ENCODE peak calls at places on chromosome 21, in six cellular contexts. Y is A549, I is endothelial cell of umbilical vein, C is K562, K is HepG2, S is GM12878. J is an unnamed sample.

GRCh38 chr21:43957128-43957571 is 55.0 kb upstream of the TRAPPC10 start:
- DNase-seq in I (no peak), K (no peak), C (no peak), S (no peak), Y (no peak), J (no peak)

GRCh38 chr21:44989538-44989888 is 49.7 kb downstream of the SLX9 start:
- DNase-seq in S (no peak), I (peak), C (no peak), K (peak), Y (no peak), J (no peak)

GRCh38 chr21:43727571-43728466 is 8.9 kb downstream of the PDXK start:
- DNase-seq in S (no peak), C (no peak), K (peak), Y (peak), I (no peak), J (peak)

GRCh38 chr21:25537174-25537573 is 70.1 kb downstream of the MRPL39 start:
- DNase-seq in I (no peak), Y (no peak), K (no peak), C (no peak), S (no peak), J (no peak)

GRCh38 chr21:43811262-43812105 is 22.1 kb downstream of the RRP1 start:
- DNase-seq in I (no peak), Y (no peak), S (no peak), C (no peak), K (no peak), J (peak)

GRCh38 chr21:31873696-31874599 is 1.1 kb downstream of the HUNK start:
- DNase-seq in C (peak), S (no peak), Y (peak), K (no peak), I (no peak), J (peak)

GRCh38 chr21:34091607-34092006 is 18.2 kb downstream of the MRPS6 start:
- DNase-seq in C (no peak), Y (no peak), S (no peak), I (peak), K (no peak), J (peak)

GRCh38 chr21:32826317-32827167 is 55.0 kb upstream of the PAXBP1 start:
- DNase-seq in I (peak), C (peak), K (peak), Y (peak), S (peak), J (peak)

DNA sequence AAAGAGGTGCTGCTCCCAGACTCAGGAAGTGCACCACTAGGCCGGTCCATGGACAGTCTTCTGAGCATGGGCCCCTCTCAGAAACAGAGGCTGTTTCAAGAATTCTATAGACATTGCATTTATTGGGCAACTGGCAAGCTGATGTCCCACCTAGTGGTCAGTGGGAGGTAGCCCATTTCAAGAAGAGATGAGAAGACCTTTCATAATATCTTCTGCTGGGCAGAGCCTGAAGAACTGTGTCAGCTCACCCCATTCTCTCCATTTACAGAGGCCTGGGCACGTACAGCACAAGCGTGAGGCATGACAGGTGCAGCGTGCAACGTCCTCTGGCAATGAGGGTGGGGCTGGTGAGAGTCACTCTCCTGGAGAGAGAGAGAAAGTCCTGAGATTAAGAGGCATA is 216.0 kb downstream of the DYRK1A start:
- DNase-seq in S (no peak), I (peak), K (peak), Y (peak), C (peak), J (peak)
- TF ChIP-seq MYC in S (no peak), I (no peak), K (no peak), Y (no peak), C (no peak), J (no peak)

GRCh38 chr21:14382835-14383595 is at the start of gene HSPA13:
- DNase-seq in Y (peak), I (peak), C (peak), S (peak), K (peak), J (peak)
- TF ChIP-seq POLR2A in Y (peak), I (peak), C (peak), S (peak), K (peak), J (peak)

GRCh38 chr21:42121792-42122191 is 50.7 kb downstream of the UMODL1 start:
- DNase-seq in K (no peak), S (no peak), I (no peak), C (no peak), Y (no peak), J (no peak)
- TF ChIP-seq MYC in K (no peak), S (no peak), I (no peak), C (no peak), Y (no peak), J (no peak)

GRCh38 chr21:42061866-42062542 is 9.1 kb upstream of the UMODL1 start:
- DNase-seq in S (no peak), Y (no peak), I (no peak), C (no peak), K (no peak), J (no peak)

GRCh38 chr21:42062543-42063022 is 8.5 kb upstream of the UMODL1 start:
- DNase-seq in Y (no peak), S (peak), C (no peak), I (no peak), K (no peak), J (peak)

GRCh38 chr21:42061195-42061865 is 9.8 kb upstream of the UMODL1 start:
- DNase-seq in I (no peak), C (no peak), Y (no peak), K (no peak), S (peak), J (peak)

GRCh38 chr21:42063578-42064521 is 7.3 kb upstream of the UMODL1 start:
- DNase-seq in Y (no peak), I (no peak), S (peak), K (no peak), C (no peak), J (peak)

DNA sequence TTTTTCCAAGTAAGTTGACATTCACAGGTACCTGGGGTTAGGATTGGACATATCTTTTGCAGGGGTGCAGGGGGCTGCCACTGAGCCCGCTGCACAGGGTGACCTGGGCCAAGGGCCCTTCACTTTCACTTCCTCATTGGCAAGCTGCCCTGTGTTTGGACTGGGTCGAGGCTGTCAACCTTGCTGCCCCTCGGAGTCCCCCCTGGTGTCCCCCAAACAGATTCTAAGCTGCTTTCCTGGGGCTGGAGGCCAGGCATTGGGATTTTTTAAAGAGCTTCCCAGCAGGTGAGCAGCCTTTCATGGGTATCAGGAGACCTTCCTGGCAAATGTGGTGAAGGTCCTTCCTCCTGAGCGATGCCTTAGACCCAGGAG is 7.9 kb upstream of the UMODL1 start:
- DNase-seq in I (no peak), K (no peak), S (peak), Y (no peak), C (no peak), J (peak)
- TF ChIP-seq POLR2A in I (no peak), K (no peak), S (no peak), Y (no peak), C (no peak), J (no peak)

DNA sequence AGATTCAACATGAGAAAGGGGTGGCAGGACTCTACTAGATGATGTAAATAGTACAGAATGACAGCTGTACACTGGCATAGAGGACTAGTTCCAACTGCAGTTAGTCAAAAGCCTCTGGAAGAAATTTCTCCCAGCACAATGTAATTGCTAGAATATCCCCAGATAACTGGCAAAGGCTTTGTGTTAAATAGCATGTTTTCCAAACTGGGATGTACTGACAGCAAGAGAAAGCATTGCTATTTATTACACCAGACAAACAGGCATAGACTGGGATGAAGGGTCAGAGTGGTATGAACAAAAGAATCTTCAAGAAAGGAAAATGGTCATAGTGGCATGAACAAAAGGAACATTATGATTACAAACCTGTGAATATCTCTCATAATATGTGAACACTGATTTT is 115.9 kb upstream of the CXADR start:
- DNase-seq in C (no peak), K (no peak), S (no peak), Y (no peak), I (no peak), J (no peak)
- TF ChIP-seq MYC in C (no peak), K (no peak), S (no peak), Y (no peak), I (no peak), J (no peak)

DNA sequence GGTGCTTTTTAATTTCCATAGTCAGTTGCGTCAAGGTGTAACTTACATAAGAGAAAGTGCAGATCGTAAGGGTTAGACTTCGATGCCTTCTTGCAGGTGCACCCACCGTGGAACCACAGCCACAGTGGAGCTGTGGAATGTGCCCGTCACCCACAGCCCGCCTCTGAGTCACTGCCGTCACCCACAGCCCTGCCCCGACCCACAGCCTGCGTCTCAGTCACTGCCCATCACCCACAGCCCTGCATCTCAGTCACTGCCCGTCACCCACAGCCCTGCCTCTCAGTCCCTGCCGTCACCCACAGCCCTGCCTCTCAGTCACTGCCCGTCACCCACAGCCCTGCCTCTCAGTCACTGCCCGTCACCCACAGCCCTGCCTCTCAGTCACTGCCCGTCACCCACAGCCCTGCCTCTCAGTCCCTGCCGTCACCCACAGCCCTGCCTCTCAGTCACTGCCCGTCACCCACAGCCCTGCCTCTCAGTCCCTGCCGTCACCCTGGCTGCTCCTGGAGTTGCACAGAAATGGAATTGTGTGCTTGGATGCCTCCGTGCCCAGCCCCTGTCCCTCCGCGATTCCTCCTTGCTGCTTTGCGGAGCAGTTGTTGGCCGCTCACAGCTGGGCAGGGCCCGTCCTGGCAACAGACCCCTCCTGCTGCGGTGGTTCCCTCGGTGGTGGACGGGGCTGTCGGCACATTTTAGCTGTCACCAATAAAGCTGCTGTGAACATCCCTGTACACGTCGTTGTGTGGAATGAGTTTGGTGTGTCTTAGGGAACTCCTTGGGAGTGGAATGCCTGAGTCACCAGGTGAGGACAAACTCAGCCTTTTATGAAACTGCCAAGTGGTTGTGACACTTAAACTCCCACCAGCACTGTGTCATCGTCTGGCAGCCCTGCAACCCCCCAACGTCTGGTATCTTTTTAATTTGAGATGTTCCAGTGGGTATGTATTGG is 44.9 kb upstream of the COL6A2 start:
- DNase-seq in S (no peak), K (no peak), Y (no peak), C (no peak), I (no peak), J (peak)
- TF ChIP-seq POLR2A in S (no peak), K (no peak), Y (no peak), C (no peak), I (no peak), J (no peak)

J was measured in NB4.